ENCODE peak calls at places on chromosome 12, in ten cellular contexts. U is SK-N-MC, K is MM.1S, A is HepG2, B is GM23338, D is mammary epithelial cell, J is fibroblast of lung, V is hepatocyte, M is HCT116, R is GM23248. E is an unnamed sample.

GRCh38 chr12:132866251-132866828 is 21.1 kb downstream of the CHFR start:
- DNase-seq in U (no peak), K (no peak), A (peak), B (peak), D (peak), J (peak), V (peak), M (no peak), R (peak), E (no peak)

GRCh38 chr12:188910-189621 is 24.9 kb downstream of the SLC6A12 start:
- DNase-seq in U (no peak), K (peak), A (no peak), B (peak), D (no peak), J (peak), V (peak), M (no peak), R (peak), E (peak)

GRCh38 chr12:26028953-26029740 is 70.7 kb downstream of the RASSF8 start:
- DNase-seq in U (peak), K (peak), A (peak), B (peak), D (peak), J (peak), V (peak), M (peak), R (peak), E (peak)

GRCh38 chr12:51923506-51924365 is 16.4 kb downstream of the ACVRL1 start:
- DNase-seq in U (no peak), K (peak), A (no peak), B (peak), D (no peak), J (no peak), V (peak), M (no peak), R (peak), E (peak)

GRCh38 chr12:51000245-51000644 is 25.9 kb downstream of the SLC11A2 start:
- DNase-seq in U (no peak), K (no peak), A (no peak), B (no peak), D (peak), J (peak), V (no peak), M (no peak), R (peak), E (no peak)

GRCh38 chr12:113135178-113136127 is at the start of gene RASAL1:
- DNase-seq in U (no peak), K (peak), A (peak), B (peak), D (peak), J (no peak), V (peak), M (peak), R (no peak), E (peak)

GRCh38 chr12:93122089-93122488 is 193.0 kb upstream of the EEA1 start:
- DNase-seq in U (no peak), K (no peak), A (peak), B (no peak), D (peak), J (peak), V (no peak), M (no peak), R (peak), E (no peak)

GRCh38 chr12:94561943-94562411 is 88.4 kb downstream of the TMCC3 start:
- DNase-seq in U (no peak), K (peak), A (no peak), B (no peak), D (peak), J (peak), V (no peak), M (no peak), R (no peak), E (no peak)

GRCh38 chr12:27332407-27333310 is at the start of gene BMAL2:
- DNase-seq in U (no peak), K (peak), A (peak), B (peak), D (peak), J (peak), V (peak), M (no peak), R (peak), E (peak)

GRCh38 chr12:121581681-121582439 is 1.0 kb upstream of the KDM2B start:
- DNase-seq in U (no peak), K (no peak), A (no peak), B (no peak), D (no peak), J (peak), V (no peak), M (no peak), R (peak), E (peak)

GRCh38 chr12:46779879-46780278 is 45.9 kb downstream of the SLC38A4 start:
- DNase-seq in U (no peak), K (no peak), A (no peak), B (no peak), D (no peak), J (no peak), V (no peak), M (no peak), R (no peak), E (no peak)

GRCh38 chr12:47188576-47189441 is 109.0 kb upstream of the AMIGO2 start:
- DNase-seq in U (no peak), K (no peak), A (no peak), B (no peak), D (peak), J (peak), V (peak), M (no peak), R (peak), E (no peak)

GRCh38 chr12:47577213-47577612 is 128.6 kb downstream of the RPAP3 start:
- DNase-seq in U (no peak), K (no peak), A (no peak), B (no peak), D (no peak), J (no peak), V (no peak), M (no peak), R (peak), E (no peak)

GRCh38 chr12:127310548-127310947 is 956.4 kb upstream of the TMEM132C start:
- DNase-seq in U (no peak), K (peak), A (no peak), B (no peak), D (no peak), J (no peak), V (no peak), M (no peak), R (no peak), E (no peak)

GRCh38 chr12:4825139-4825858 is 84.4 kb upstream of the KCNA1 start:
- DNase-seq in U (no peak), K (peak), A (no peak), B (no peak), D (no peak), J (peak), V (no peak), M (no peak), R (no peak), E (no peak)

GRCh38 chr12:12724421-12725085 is 7.4 kb downstream of the CDKN1B start:
- DNase-seq in U (no peak), K (peak), A (no peak), B (peak), D (no peak), J (peak), V (no peak), M (no peak), R (peak), E (peak)

GRCh38 chr12:71780207-71780822 is 25.7 kb downstream of the RAB21 start:
- DNase-seq in U (peak), K (peak), A (peak), B (peak), D (peak), J (peak), V (peak), M (peak), R (peak), E (peak)

GRCh38 chr12:53940448-53941014 is 1.9 kb downstream of the HOXC13 start:
- DNase-seq in U (no peak), K (no peak), A (no peak), B (peak), D (peak), J (no peak), V (no peak), M (no peak), R (no peak), E (no peak)

GRCh38 chr12:53938276-53939140 is at the start of gene HOXC13:
- DNase-seq in U (peak), K (peak), A (peak), B (peak), D (peak), J (no peak), V (peak), M (peak), R (peak), E (peak)

GRCh38 chr12:53937596-53938275 is 895 bp upstream of the HOXC13 start:
- DNase-seq in U (no peak), K (no peak), A (no peak), B (no peak), D (no peak), J (no peak), V (no peak), M (no peak), R (no peak), E (no peak)

GRCh38 chr12:53941187-53941586 is 2.6 kb downstream of the HOXC13 start:
- DNase-seq in U (no peak), K (no peak), A (no peak), B (no peak), D (no peak), J (no peak), V (no peak), M (no peak), R (no peak), E (no peak)

DNA sequence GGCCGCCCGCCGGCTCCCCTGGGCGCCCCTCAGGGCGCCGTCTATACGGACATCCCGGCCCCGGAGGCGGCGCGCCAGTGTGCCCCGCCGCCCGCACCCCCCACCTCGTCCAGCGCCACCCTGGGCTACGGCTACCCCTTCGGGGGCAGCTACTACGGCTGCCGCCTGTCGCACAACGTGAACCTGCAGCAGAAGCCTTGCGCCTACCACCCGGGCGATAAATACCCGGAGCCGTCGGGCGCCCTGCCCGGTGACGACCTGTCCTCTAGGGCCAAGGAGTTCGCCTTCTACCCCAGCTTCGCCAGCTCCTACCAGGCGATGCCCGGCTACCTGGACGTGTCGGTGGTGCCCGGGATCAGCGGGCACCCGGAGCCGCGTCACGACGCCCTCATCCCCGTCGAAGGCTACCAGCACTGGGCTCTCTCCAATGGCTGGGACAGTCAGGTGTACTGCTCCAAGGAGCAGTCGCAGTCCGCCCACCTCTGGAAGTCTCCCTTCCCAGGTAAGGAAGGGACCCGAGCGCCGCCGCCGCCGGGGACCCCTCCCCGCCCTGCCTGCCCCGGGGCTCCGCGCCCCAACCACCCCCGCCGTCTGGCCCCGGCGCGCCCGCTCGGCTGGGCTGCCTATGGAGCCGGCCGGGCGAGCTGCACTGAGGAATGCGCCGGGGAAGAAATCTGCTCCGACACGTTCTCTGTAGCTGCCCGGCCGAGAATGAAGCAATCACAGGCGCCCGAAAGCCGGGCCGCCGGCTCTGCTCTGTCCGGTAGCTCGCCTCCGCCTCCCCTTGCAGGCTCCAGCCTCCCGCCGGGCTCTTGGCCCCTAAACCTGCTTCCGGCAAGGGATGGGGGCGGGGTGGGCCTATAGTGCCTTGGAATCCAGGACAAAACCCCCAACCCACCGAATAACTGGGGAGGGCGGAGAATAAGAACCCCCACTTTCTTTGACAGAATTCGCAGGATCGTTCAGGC is 794 bp downstream of the HOXC13 start:
- DNase-seq in U (no peak), K (no peak), A (peak), B (peak), D (peak), J (no peak), V (peak), M (no peak), R (peak), E (peak)
- H3K4me3 ChIP-seq in U (peak), K (no peak), A (no peak), B (peak), D (peak), J (no peak), V (no peak), M (no peak), R (peak), E (no peak)

GRCh38 chr12:57766464-57767311 is at the start of gene CYP27B1:
- DNase-seq in U (no peak), K (no peak), A (no peak), B (peak), D (peak), J (peak), V (no peak), M (no peak), R (peak), E (peak)

GRCh38 chr12:57765003-57765697 is 1.7 kb downstream of the CYP27B1 start:
- DNase-seq in U (no peak), K (peak), A (peak), B (peak), D (peak), J (peak), V (peak), M (no peak), R (peak), E (peak)

GRCh38 chr12:57764662-57765002 is 2.2 kb downstream of the CYP27B1 start:
- DNase-seq in U (no peak), K (no peak), A (no peak), B (peak), D (no peak), J (no peak), V (no peak), M (no peak), R (no peak), E (no peak)

GRCh38 chr12:57767317-57767716 is 439 bp upstream of the CYP27B1 start:
- DNase-seq in U (no peak), K (no peak), A (no peak), B (no peak), D (no peak), J (no peak), V (no peak), M (no peak), R (no peak), E (no peak)

GRCh38 chr12:57765698-57766463 is 997 bp downstream of the CYP27B1 start:
- DNase-seq in U (no peak), K (no peak), A (no peak), B (peak), D (no peak), J (no peak), V (no peak), M (no peak), R (peak), E (no peak)
- TF ChIP-seq EZH2 in U (no peak), K (no peak), A (no peak), B (peak), D (no peak), J (peak), V (peak), M (no peak), R (peak), E (peak)

GRCh38 chr12:53252349-53252916 is 15.7 kb upstream of the ESPL1 start:
- DNase-seq in U (no peak), K (no peak), A (no peak), B (no peak), D (peak), J (peak), V (peak), M (no peak), R (peak), E (no peak)

GRCh38 chr12:53254816-53255545 is 13.1 kb upstream of the ESPL1 start:
- DNase-seq in U (no peak), K (no peak), A (no peak), B (no peak), D (no peak), J (no peak), V (no peak), M (no peak), R (no peak), E (no peak)

GRCh38 chr12:53253298-53253697 is 14.8 kb upstream of the ESPL1 start:
- DNase-seq in U (no peak), K (no peak), A (no peak), B (no peak), D (no peak), J (no peak), V (no peak), M (no peak), R (no peak), E (no peak)

GRCh38 chr12:53255993-53256392 is 12.1 kb upstream of the ESPL1 start:
- DNase-seq in U (no peak), K (no peak), A (no peak), B (no peak), D (no peak), J (no peak), V (no peak), M (no peak), R (no peak), E (no peak)

GRCh38 chr12:53251477-53252348 is 16.4 kb upstream of the ESPL1 start:
- DNase-seq in U (no peak), K (peak), A (peak), B (peak), D (peak), J (peak), V (peak), M (peak), R (peak), E (peak)
- H3K27ac ChIP-seq in U (no peak), K (peak), A (peak), B (peak), D (peak), J (peak), V (peak), M (peak), R (peak), E (no peak)

GRCh38 chr12:2284321-2284813 is 231.6 kb downstream of the CACNA1C start:
- DNase-seq in U (peak), K (no peak), A (no peak), B (no peak), D (no peak), J (peak), V (peak), M (no peak), R (peak), E (no peak)
- H3K4me3 ChIP-seq in U (peak), K (no peak), A (no peak), B (no peak), D (no peak), J (no peak), V (no peak), M (no peak), R (peak), E (no peak)

DNA sequence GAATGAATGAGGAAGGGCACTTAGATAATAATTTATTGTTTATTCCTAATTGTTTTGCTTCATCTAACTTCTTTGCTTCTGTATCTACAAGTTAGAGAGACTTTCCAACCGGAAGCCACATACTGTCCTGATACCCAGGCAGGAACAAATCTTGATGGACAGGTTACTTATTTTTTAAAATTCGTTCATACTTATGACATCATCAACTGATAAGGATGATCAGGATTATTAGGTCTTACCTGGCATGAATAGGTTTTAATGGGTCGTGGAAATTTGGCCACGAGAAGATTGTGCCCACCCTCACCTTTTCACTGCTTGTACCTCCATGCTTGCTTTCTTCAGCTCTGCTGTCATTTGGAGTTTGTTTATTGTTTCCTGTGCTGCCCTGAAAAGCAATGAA is 39.3 kb downstream of the SNRPF start:
- DNase-seq in U (no peak), K (no peak), A (no peak), B (no peak), D (no peak), J (no peak), V (no peak), M (no peak), R (no peak), E (no peak)
- TF ChIP-seq EZH2 in U (no peak), K (no peak), A (no peak), B (no peak), D (no peak), J (no peak), V (no peak), M (no peak), R (no peak), E (no peak)

GRCh38 chr12:128932521-128932920 is 79.2 kb downstream of the GLT1D1 start:
- DNase-seq in U (no peak), K (no peak), A (no peak), B (no peak), D (no peak), J (no peak), V (no peak), M (no peak), R (no peak), E (no peak)

GRCh38 chr12:128933039-128933438 is 79.8 kb downstream of the GLT1D1 start:
- DNase-seq in U (no peak), K (no peak), A (no peak), B (no peak), D (no peak), J (no peak), V (no peak), M (no peak), R (no peak), E (no peak)

GRCh38 chr12:128928361-128928760 is 75.1 kb downstream of the GLT1D1 start:
- DNase-seq in U (no peak), K (no peak), A (no peak), B (no peak), D (no peak), J (no peak), V (no peak), M (no peak), R (no peak), E (no peak)

GRCh38 chr12:128929046-128929445 is 75.8 kb downstream of the GLT1D1 start:
- DNase-seq in U (no peak), K (no peak), A (no peak), B (no peak), D (no peak), J (no peak), V (peak), M (no peak), R (no peak), E (no peak)

DNA sequence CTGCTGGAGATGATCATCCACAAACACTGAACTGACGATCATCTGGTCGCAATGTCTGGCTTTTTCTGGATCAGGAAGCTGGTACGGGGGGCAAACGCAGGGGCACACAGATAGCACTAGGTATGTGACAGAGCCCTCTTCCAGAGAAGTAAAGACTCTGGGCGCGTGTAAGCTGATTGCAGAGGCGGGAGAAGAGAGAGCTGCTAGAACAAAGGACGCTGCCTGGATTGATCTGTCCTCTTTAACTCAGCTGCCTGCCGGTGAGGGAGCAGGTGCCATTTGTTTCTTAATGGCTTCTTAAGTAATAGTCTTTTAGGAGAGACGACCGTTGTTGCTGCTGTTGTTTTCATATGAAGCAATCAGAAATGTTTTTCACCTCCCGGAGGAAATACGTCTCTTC is 77.3 kb downstream of the GLT1D1 start:
- DNase-seq in U (no peak), K (no peak), A (no peak), B (no peak), D (no peak), J (no peak), V (no peak), M (no peak), R (no peak), E (peak)
- H3K27ac ChIP-seq in U (no peak), K (no peak), A (no peak), B (no peak), D (no peak), J (no peak), V (no peak), M (no peak), R (no peak), E (no peak)

DNA sequence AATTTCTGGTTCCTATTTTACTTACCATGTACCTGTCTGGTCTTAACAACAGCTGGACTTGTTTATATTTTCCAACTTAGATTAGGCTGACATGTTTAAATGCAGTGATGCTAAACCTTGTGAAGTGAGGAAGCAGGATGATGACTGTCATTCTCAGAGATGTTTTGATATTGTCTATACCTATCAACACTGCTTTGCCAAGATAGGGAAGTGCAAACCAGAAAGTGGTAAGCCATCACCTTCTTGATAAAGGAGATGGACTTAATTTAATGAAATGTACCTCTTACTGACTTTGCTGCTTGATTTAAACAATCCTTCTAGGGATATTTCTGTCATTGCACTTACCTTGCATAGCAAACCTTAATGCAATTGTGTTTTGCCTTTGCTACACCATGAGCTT is 2.2 kb downstream of the BICD1 start:
- DNase-seq in U (no peak), K (no peak), A (no peak), B (no peak), D (no peak), J (no peak), V (no peak), M (no peak), R (no peak), E (no peak)
- H3K4me3 ChIP-seq in U (peak), K (peak), A (no peak), B (peak), D (peak), J (peak), V (peak), M (no peak), R (peak), E (peak)